ENCODE peak calls at places on chromosomes 6 and 20, in seven cellular contexts. A is effector memory CD4-positive, alpha-beta T cell; S is pulmonary artery endothelial cell; U is progenitor cell of endocrine pancreas; H is neuronal stem cell; L is fibroblast of the aortic adventitia; W is fibroblast of lung. I is an unnamed sample.

GRCh38 chr20:2794866-2795447 is 5.5 kb downstream of the CPXM1 start:
- DNase-seq in S (no peak), W (no peak), U (no peak), H (no peak), L (no peak), A (no peak), I (no peak)

GRCh38 chr6:87628881-87629280 is 38.9 kb downstream of the ORC3 start:
- DNase-seq in L (peak), U (no peak), W (peak), A (no peak), S (no peak), H (no peak), I (no peak)

GRCh38 chr20:18588554-18589043 is 745 bp downstream of the DTD1 start:
- DNase-seq in H (no peak), U (no peak), L (no peak), A (no peak), S (no peak), W (no peak), I (no peak)

GRCh38 chr6:136780972-136781371 is 11.3 kb downstream of the MAP3K5 start:
- DNase-seq in H (no peak), L (no peak), U (no peak), A (no peak), S (no peak), W (no peak), I (no peak)

GRCh38 chr6:136487746-136488145 is 62.5 kb downstream of the MAP7 start:
- DNase-seq in U (no peak), H (no peak), L (no peak), S (no peak), W (peak), A (no peak), I (no peak)

GRCh38 chr20:2527762-2528161 is 8.6 kb upstream of the TMC2 start:
- DNase-seq in U (no peak), H (no peak), A (no peak), S (no peak), L (no peak), W (no peak), I (no peak)

GRCh38 chr6:7234547-7234946 is 78.5 kb downstream of the SSR1 start:
- DNase-seq in U (no peak), S (no peak), L (no peak), H (no peak), A (no peak), W (no peak), I (no peak)

GRCh38 chr6:154932562-154933027 is 62.5 kb upstream of the TIAM2 start:
- DNase-seq in L (peak), S (no peak), U (no peak), A (no peak), W (peak), H (no peak), I (no peak)

GRCh38 chr6:136095961-136096360 is 154.2 kb downstream of the MTFR2 start:
- DNase-seq in H (no peak), A (no peak), W (no peak), U (no peak), L (peak), S (peak), I (peak)

GRCh38 chr6:77292564-77293546 is 170.4 kb downstream of the HTR1B start:
- DNase-seq in S (peak), L (peak), U (no peak), W (peak), H (no peak), A (no peak), I (no peak)